ENCODE peak calls at places on chromosomes 11 and 22, in seven cellular contexts. W, J, R, Y, S, H and B are unnamed samples.

GRCh38 chr22:17562906-17563870 is at the start of gene SLC25A18:
- DNase-seq in W (no peak), J (no peak), R (no peak), Y (peak), S (no peak), H (no peak), B (no peak)

GRCh38 chr11:78659326-78660319 is 85.0 kb upstream of the NARS2 start:
- DNase-seq in W (peak), J (no peak), R (no peak), Y (no peak), S (no peak), H (no peak), B (no peak)

GRCh38 chr22:30193031-30193794 is 53.3 kb downstream of the LIF start:
- DNase-seq in W (no peak), J (no peak), R (no peak), Y (no peak), S (no peak), H (no peak), B (no peak)

GRCh38 chr11:78022397-78023396 is at the start of gene KCTD14:
- DNase-seq in W (peak), J (no peak), R (peak), Y (no peak), S (no peak), H (no peak), B (no peak)

GRCh38 chr11:132158696-132159095 is 788.3 kb downstream of the NTM start:
- DNase-seq in W (no peak), J (no peak), R (no peak), Y (no peak), S (no peak), H (no peak), B (peak)

GRCh38 chr11:61667684-61668320 is 12.4 kb upstream of the DAGLA start:
- DNase-seq in W (no peak), J (no peak), R (no peak), Y (no peak), S (no peak), H (no peak), B (no peak)

GRCh38 chr11:130050272-130050671 is 19.4 kb upstream of the APLP2 start:
- DNase-seq in W (no peak), J (no peak), R (no peak), Y (no peak), S (no peak), H (no peak), B (no peak)

GRCh38 chr11:83006877-83007330 is 64.8 kb downstream of the RAB30 start:
- DNase-seq in W (peak), J (no peak), R (no peak), Y (no peak), S (no peak), H (no peak), B (no peak)

GRCh38 chr11:47688101-47688500 is 27.1 kb downstream of the AGBL2 start:
- DNase-seq in W (no peak), J (no peak), R (no peak), Y (no peak), S (no peak), H (no peak), B (no peak)

GRCh38 chr11:77560605-77561004 is 29.1 kb upstream of the AQP11 start:
- DNase-seq in W (no peak), J (no peak), R (peak), Y (no peak), S (no peak), H (no peak), B (no peak)

GRCh38 chr11:92251980-92252379 is 27.4 kb downstream of the FAT3 start:
- DNase-seq in W (no peak), J (no peak), R (no peak), Y (no peak), S (no peak), H (no peak), B (no peak)

GRCh38 chr22:47337161-47337621 is 574.7 kb downstream of the TBC1D22A start:
- DNase-seq in W (peak), J (no peak), R (peak), Y (peak), S (no peak), H (no peak), B (peak)

GRCh38 chr11:63802637-63803414 is 10.4 kb upstream of the SPINDOC start:
- DNase-seq in W (no peak), J (no peak), R (peak), Y (no peak), S (no peak), H (no peak), B (no peak)

GRCh38 chr11:70623906-70624597 is 225.7 kb downstream of the CTTN start:
- DNase-seq in W (no peak), J (no peak), R (no peak), Y (no peak), S (no peak), H (no peak), B (no peak)

GRCh38 chr22:42959472-42960145 is 55.3 kb downstream of the PACSIN2 start:
- DNase-seq in W (no peak), J (no peak), R (peak), Y (no peak), S (no peak), H (no peak), B (no peak)

GRCh38 chr11:88520391-88520790 is 182.9 kb upstream of the CTSC start:
- DNase-seq in W (no peak), J (no peak), R (no peak), Y (no peak), S (no peak), H (no peak), B (no peak)